ENCODE peak calls at places on chromosomes 3 and 15, in ten cellular contexts. T, V, H, P, C, O, Y, W, R and D are unnamed samples.

GRCh38 chr3:56303508-56303907 is 164.8 kb downstream of the ERC2 start:
- DNase-seq in T (peak), V (no peak), H (peak), P (no peak), C (no peak), O (peak), Y (peak), W (no peak), R (no peak), D (no peak)

GRCh38 chr3:56890448-56891083 is 88.8 kb upstream of the ARHGEF3 start:
- DNase-seq in T (no peak), V (no peak), H (no peak), P (no peak), C (no peak), O (no peak), Y (no peak), W (no peak), R (no peak), D (no peak)

GRCh38 chr3:195774917-195775316 is 36.8 kb downstream of the MUC4 start:
- DNase-seq in T (peak), V (peak), H (no peak), P (peak), C (no peak), O (peak), Y (no peak), W (no peak), R (peak), D (no peak)

GRCh38 chr3:193782747-193783146 is 189.7 kb downstream of the OPA1 start:
- DNase-seq in T (no peak), V (no peak), H (no peak), P (no peak), C (no peak), O (no peak), Y (no peak), W (no peak), R (no peak), D (no peak)

GRCh38 chr3:78096488-78097255 is 1056.8 kb downstream of the ROBO2 start:
- DNase-seq in T (no peak), V (no peak), H (no peak), P (no peak), C (no peak), O (no peak), Y (no peak), W (no peak), R (no peak), D (no peak)

GRCh38 chr3:50213383-50213782 is 8.3 kb downstream of the SLC38A3 start:
- DNase-seq in T (no peak), V (no peak), H (no peak), P (no peak), C (no peak), O (no peak), Y (no peak), W (no peak), R (no peak), D (peak)

GRCh38 chr15:83549563-83549962 is 102.4 kb downstream of the SH3GL3 start:
- DNase-seq in T (no peak), V (no peak), H (no peak), P (no peak), C (no peak), O (no peak), Y (no peak), W (no peak), R (no peak), D (no peak)

GRCh38 chr3:21041621-21042020 is 709.4 kb downstream of the ZNF385D start:
- DNase-seq in T (no peak), V (no peak), H (no peak), P (no peak), C (no peak), O (no peak), Y (no peak), W (no peak), R (no peak), D (no peak)

GRCh38 chr3:123618076-123618703 is 33.3 kb upstream of the HACD2 start:
- DNase-seq in T (no peak), V (no peak), H (no peak), P (no peak), C (no peak), O (no peak), Y (no peak), W (no peak), R (no peak), D (no peak)

GRCh38 chr15:22265056-22265945 is 185.0 kb downstream of the OR4M2 start:
- DNase-seq in T (no peak), V (no peak), H (no peak), P (no peak), C (peak), O (no peak), Y (no peak), W (no peak), R (peak), D (no peak)

GRCh38 chr15:68555348-68556037 is 23.3 kb upstream of the CORO2B start:
- DNase-seq in T (no peak), V (no peak), H (no peak), P (no peak), C (no peak), O (no peak), Y (no peak), W (no peak), R (peak), D (no peak)

GRCh38 chr3:60178931-60179653 is 1072.2 kb downstream of the FHIT start:
- DNase-seq in T (no peak), V (no peak), H (no peak), P (no peak), C (no peak), O (no peak), Y (no peak), W (no peak), R (no peak), D (no peak)

GRCh38 chr3:60186359-60186758 is 1064.9 kb downstream of the FHIT start:
- DNase-seq in T (no peak), V (no peak), H (no peak), P (no peak), C (no peak), O (no peak), Y (no peak), W (no peak), R (no peak), D (no peak)

GRCh38 chr3:60185161-60185560 is 1066.1 kb downstream of the FHIT start:
- DNase-seq in T (no peak), V (no peak), H (no peak), P (no peak), C (no peak), O (no peak), Y (no peak), W (no peak), R (no peak), D (no peak)

GRCh38 chr3:60177726-60178125 is 1073.5 kb downstream of the FHIT start:
- DNase-seq in T (no peak), V (no peak), H (no peak), P (no peak), C (no peak), O (no peak), Y (no peak), W (no peak), R (no peak), D (no peak)

DNA sequence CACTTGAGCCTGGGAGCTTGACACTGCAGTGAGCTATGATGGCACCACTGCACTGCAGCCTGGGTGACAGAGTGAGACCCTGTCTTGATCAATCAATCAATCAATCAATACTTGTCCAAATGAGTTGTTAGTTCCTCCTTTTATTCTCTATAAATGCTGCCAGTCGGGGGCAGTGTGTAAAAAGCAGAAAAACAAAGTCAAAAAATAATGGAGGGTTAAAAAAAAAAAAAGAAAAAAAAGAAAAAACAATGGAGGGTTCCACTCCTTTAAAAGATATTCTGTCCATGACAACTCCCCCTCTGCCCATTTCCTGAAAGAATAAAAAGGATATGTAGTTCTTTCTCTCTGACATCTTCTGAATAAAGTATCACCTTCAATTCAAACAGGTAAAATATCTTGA is 1068.6 kb downstream of the FHIT start:
- DNase-seq in T (no peak), V (no peak), H (no peak), P (no peak), C (no peak), O (no peak), Y (no peak), W (no peak), R (no peak), D (no peak)
- TF ChIP-seq CTCF in T (no peak), V (no peak), H (peak), P (no peak), C (no peak), O (no peak), Y (peak), W (no peak), R (no peak), D (no peak)

GRCh38 chr3:30161370-30161769 is 445.0 kb upstream of the TGFBR2 start:
- DNase-seq in T (peak), V (peak), H (peak), P (peak), C (no peak), O (no peak), Y (no peak), W (no peak), R (no peak), D (no peak)

GRCh38 chr3:30162579-30162978 is 443.8 kb upstream of the TGFBR2 start:
- DNase-seq in T (no peak), V (no peak), H (peak), P (no peak), C (no peak), O (no peak), Y (no peak), W (no peak), R (no peak), D (no peak)

GRCh38 chr3:30154853-30155252 is 451.5 kb upstream of the TGFBR2 start:
- DNase-seq in T (no peak), V (no peak), H (no peak), P (no peak), C (no peak), O (no peak), Y (no peak), W (no peak), R (no peak), D (no peak)

GRCh38 chr3:30155755-30156154 is 450.6 kb upstream of the TGFBR2 start:
- DNase-seq in T (no peak), V (no peak), H (no peak), P (no peak), C (no peak), O (no peak), Y (no peak), W (no peak), R (no peak), D (no peak)

GRCh38 chr3:30156586-30157498 is 449.6 kb upstream of the TGFBR2 start:
- DNase-seq in T (no peak), V (no peak), H (no peak), P (no peak), C (no peak), O (no peak), Y (no peak), W (no peak), R (no peak), D (no peak)
- H3K27ac ChIP-seq in T (no peak), V (peak), H (no peak), P (no peak), C (no peak), O (no peak), Y (no peak), W (no peak), R (no peak), D (no peak)

GRCh38 chr15:57306305-57306943 is 69.9 kb upstream of the CGNL1 start:
- DNase-seq in T (peak), V (peak), H (no peak), P (peak), C (peak), O (peak), Y (peak), W (peak), R (peak), D (peak)
- H3K4me3 ChIP-seq in T (peak), V (peak), H (peak), P (peak), C (peak), O (peak), Y (peak), W (peak), R (peak), D (peak)

GRCh38 chr15:57503911-57504598 is 87.6 kb upstream of the MYZAP start:
- DNase-seq in T (no peak), V (no peak), H (no peak), P (peak), C (no peak), O (no peak), Y (no peak), W (no peak), R (no peak), D (no peak)

GRCh38 chr15:57502116-57502515 is 89.6 kb upstream of the MYZAP start:
- DNase-seq in T (no peak), V (no peak), H (no peak), P (no peak), C (no peak), O (no peak), Y (no peak), W (no peak), R (no peak), D (no peak)

GRCh38 chr15:57505056-57505713 is 86.5 kb upstream of the MYZAP start:
- DNase-seq in T (no peak), V (no peak), H (no peak), P (no peak), C (no peak), O (peak), Y (no peak), W (no peak), R (no peak), D (no peak)

GRCh38 chr15:57504599-57504940 is 87.1 kb upstream of the MYZAP start:
- DNase-seq in T (no peak), V (no peak), H (no peak), P (no peak), C (no peak), O (no peak), Y (no peak), W (no peak), R (no peak), D (no peak)

GRCh38 chr15:57503051-57503702 is 88.5 kb upstream of the MYZAP start:
- DNase-seq in T (no peak), V (no peak), H (no peak), P (no peak), C (no peak), O (no peak), Y (peak), W (no peak), R (no peak), D (no peak)
- TF ChIP-seq CTCF in T (no peak), V (no peak), H (peak), P (no peak), C (no peak), O (no peak), Y (peak), W (no peak), R (no peak), D (no peak)

GRCh38 chr15:71316911-71317310 is 201.6 kb downstream of the THSD4 start:
- DNase-seq in T (no peak), V (no peak), H (no peak), P (no peak), C (no peak), O (no peak), Y (no peak), W (no peak), R (no peak), D (no peak)

GRCh38 chr15:71314956-71315537 is 199.8 kb downstream of the THSD4 start:
- DNase-seq in T (no peak), V (no peak), H (no peak), P (no peak), C (no peak), O (no peak), Y (no peak), W (no peak), R (no peak), D (no peak)

GRCh38 chr15:71325461-71325860 is 210.2 kb downstream of the THSD4 start:
- DNase-seq in T (no peak), V (no peak), H (no peak), P (no peak), C (no peak), O (no peak), Y (no peak), W (no peak), R (no peak), D (no peak)

GRCh38 chr15:71323604-71324003 is 208.3 kb downstream of the THSD4 start:
- DNase-seq in T (no peak), V (no peak), H (no peak), P (no peak), C (no peak), O (no peak), Y (no peak), W (no peak), R (no peak), D (no peak)

DNA sequence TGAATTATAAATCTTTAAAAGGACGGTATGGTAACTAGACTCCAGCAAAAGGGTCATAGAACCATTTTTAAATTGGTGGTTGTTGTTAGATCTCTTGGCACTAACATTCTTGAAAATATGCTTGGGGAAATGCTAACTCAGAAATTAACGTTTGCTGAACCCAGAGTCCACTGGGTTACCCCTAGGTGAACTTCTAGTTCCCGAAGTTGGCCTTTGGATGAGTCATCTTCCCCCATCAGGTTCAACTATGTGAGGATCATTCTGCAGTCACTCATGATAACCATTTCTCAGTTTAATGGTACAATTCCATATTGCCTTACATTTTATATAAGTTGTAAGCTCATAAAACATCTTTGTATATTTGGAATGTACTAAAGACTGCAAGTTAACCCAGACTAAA is 204.7 kb downstream of the THSD4 start:
- DNase-seq in T (no peak), V (no peak), H (no peak), P (no peak), C (no peak), O (no peak), Y (no peak), W (no peak), R (no peak), D (no peak)
- H3K27ac ChIP-seq in T (no peak), V (no peak), H (no peak), P (no peak), C (no peak), O (no peak), Y (no peak), W (no peak), R (no peak), D (no peak)